ENCODE peak calls at places on chromosomes 12 and 14, in ten cellular contexts. E is CD4-positive, alpha-beta memory T cell; G is EL; N is fibroblast of the conjunctiva; C is mesothelial cell of epicardium; F is A549; J is hepatocyte; Y is cerebellar cortex; A is T-helper 17 cell; P is OCI-LY7. S is an unnamed sample.
A peak's percentile ranks its signal among the peaks of the same experiment; 100 is the strongest.

GRCh38 chr14:50892255-50892654 is 20.4 kb downstream of the ABHD12B start:
- DNase-seq in N (no peak), C (no peak), E (no peak), J (no peak), A (no peak), P (no peak), F (no peak), G (no peak), Y (no peak), S (no peak)

GRCh38 chr12:50579757-50580267 is 75.0 kb downstream of the DIP2B start:
- DNase-seq in P (peak; percentile 9), G (peak; percentile 23), Y (no peak), A (no peak), C (no peak), E (no peak), J (no peak), N (no peak), F (peak; percentile 25), S (no peak)

GRCh38 chr12:76643438-76643837 is 83.9 kb upstream of the OSBPL8 start:
- DNase-seq in C (no peak), Y (no peak), G (peak; percentile 49), E (no peak), A (no peak), F (no peak), J (no peak), P (no peak), N (no peak), S (no peak)

GRCh38 chr12:34290191-34290995 is 268.1 kb downstream of the ALG10 start:
- DNase-seq in F (peak; percentile 10), Y (no peak), E (no peak), N (no peak), C (no peak), A (no peak), J (peak; percentile 3), P (no peak), G (no peak), S (peak; percentile 7)

GRCh38 chr14:74281069-74281468 is 21.7 kb downstream of the ABCD4 start:
- DNase-seq in G (no peak), N (no peak), A (no peak), E (no peak), P (no peak), F (no peak), J (no peak), C (no peak), Y (no peak), S (no peak)

GRCh38 chr12:70227911-70228310 is 15.3 kb upstream of the CNOT2 start:
- DNase-seq in J (no peak), P (no peak), C (no peak), F (no peak), G (no peak), E (no peak), A (no peak), Y (peak; percentile 60), N (no peak), S (no peak)

GRCh38 chr12:131487379-131488129 is 223.3 kb upstream of the SFSWAP start:
- DNase-seq in Y (no peak), E (no peak), N (no peak), C (no peak), G (no peak), P (no peak), J (no peak), F (no peak), A (no peak), S (no peak)

GRCh38 chr12:119649202-119649808 is 18.6 kb upstream of the PRKAB1 start:
- DNase-seq in P (peak; percentile 24), A (no peak), E (no peak), N (no peak), C (no peak), J (no peak), F (peak; percentile 26), G (peak; percentile 20), Y (no peak), S (no peak)

GRCh38 chr14:102140027-102140749 is 491 bp downstream of the WDR20 start:
- DNase-seq in G (peak; percentile 57), A (peak; percentile 9), C (peak; percentile 23), P (peak; percentile 50), J (peak; percentile 57), F (peak; percentile 44), E (peak; percentile 45), Y (no peak), N (no peak), S (peak; percentile 26)

GRCh38 chr14:61549425-61549824 is 145.9 kb upstream of the HIF1A start:
- DNase-seq in C (no peak), G (peak; percentile 44), E (no peak), N (peak; percentile 62), A (no peak), J (no peak), P (no peak), Y (no peak), F (no peak), S (no peak)

GRCh38 chr14:94992046-94992445 is 165.3 kb downstream of the DICER1 start:
- DNase-seq in N (no peak), Y (no peak), A (no peak), G (no peak), F (no peak), J (no peak), C (no peak), P (no peak), E (no peak), S (no peak)

GRCh38 chr14:64974563-64974962 is 2.4 kb upstream of the RAB15 start:
- DNase-seq in P (no peak), G (no peak), E (no peak), A (no peak), F (no peak), C (no peak), Y (no peak), N (no peak), J (no peak), S (no peak)

GRCh38 chr12:54208591-54208990 is 19.8 kb upstream of the SMUG1 start:
- DNase-seq in G (no peak), J (no peak), C (no peak), N (no peak), Y (no peak), P (no peak), A (no peak), E (no peak), F (no peak), S (no peak)

GRCh38 chr14:33118653-33119052 is 180.0 kb downstream of the NPAS3 start:
- DNase-seq in Y (no peak), A (no peak), C (no peak), F (no peak), J (peak; percentile 26), P (no peak), E (no peak), N (no peak), G (no peak), S (no peak)

GRCh38 chr12:113740699-113741098 is 225.4 kb downstream of the RBM19 start:
- DNase-seq in N (no peak), P (no peak), A (no peak), E (no peak), J (no peak), G (no peak), Y (no peak), F (no peak), C (no peak), S (no peak)

GRCh38 chr12:57237952-57238853 is 8.7 kb downstream of the SHMT2 start:
- DNase-seq in J (no peak), G (peak; percentile 50), A (no peak), C (no peak), N (no peak), Y (no peak), E (no peak), P (peak; percentile 76), F (no peak), S (peak; percentile 27)

GRCh38 chr12:30847259-30847658 is 79.3 kb upstream of the TSPAN11 start:
- DNase-seq in E (no peak), G (peak; percentile 64), P (peak; percentile 84), Y (peak; percentile 62), C (no peak), F (no peak), N (peak; percentile 59), J (peak; percentile 77), A (no peak), S (no peak)

GRCh38 chr14:68796418-68797101 is 3.7 kb upstream of the ZFP36L1 start:
- DNase-seq in P (no peak), E (no peak), J (no peak), C (no peak), A (no peak), G (no peak), F (no peak), N (no peak), Y (no peak), S (no peak)

GRCh38 chr12:52298677-52299076 is 7.3 kb upstream of the KRT81 start:
- DNase-seq in A (no peak), E (no peak), F (no peak), J (no peak), G (no peak), N (no peak), P (no peak), Y (no peak), C (no peak), S (no peak)

GRCh38 chr12:29831173-29831572 is 47.4 kb upstream of the TMTC1 start:
- DNase-seq in Y (no peak), P (no peak), C (no peak), N (no peak), J (no peak), F (no peak), E (no peak), A (no peak), G (no peak), S (no peak)

GRCh38 chr14:31194095-31194494 is 13.5 kb downstream of the HECTD1 start:
- DNase-seq in Y (no peak), J (no peak), F (no peak), N (no peak), G (peak; percentile 20), C (no peak), E (no peak), P (no peak), A (no peak), S (no peak)

GRCh38 chr14:104512061-104512460 is 67.5 kb upstream of the C14orf180 start:
- DNase-seq in C (no peak), F (no peak), E (no peak), G (no peak), J (no peak), Y (no peak), P (no peak), A (no peak), N (no peak), S (no peak)

GRCh38 chr14:49593016-49593415 is 5.7 kb upstream of the LRR1 start:
- DNase-seq in J (no peak), C (no peak), P (no peak), F (no peak), G (peak; percentile 77), A (no peak), Y (no peak), E (no peak), N (no peak), S (no peak)

GRCh38 chr14:71187633-71188356 is 280.5 kb downstream of the PCNX1 start:
- DNase-seq in A (no peak), F (no peak), P (no peak), N (no peak), C (no peak), E (no peak), G (peak; percentile 62), J (peak; percentile 42), Y (no peak), S (no peak)

GRCh38 chr12:105109465-105110212 is 2.1 kb downstream of the WASHC4 start:
- DNase-seq in G (peak; percentile 66), C (no peak), F (no peak), P (peak; percentile 67), E (no peak), Y (no peak), J (peak; percentile 6), A (no peak), N (no peak), S (no peak)

GRCh38 chr12:113422929-113423669 is 919 bp downstream of the SDSL start:
- DNase-seq in F (no peak), N (no peak), P (no peak), E (no peak), J (no peak), Y (no peak), G (no peak), A (no peak), C (no peak), S (no peak)

GRCh38 chr14:59771577-59771976 is 99.0 kb downstream of the RTN1 start:
- DNase-seq in P (no peak), G (peak; percentile 62), C (no peak), N (no peak), Y (no peak), J (no peak), F (no peak), A (no peak), E (no peak), S (no peak)

GRCh38 chr12:124874988-124875802 is 11.5 kb upstream of the SCARB1 start:
- DNase-seq in F (no peak), C (no peak), N (no peak), A (no peak), E (no peak), G (no peak), Y (no peak), J (no peak), P (no peak), S (no peak)

S was measured in natural killer cell.